ENCODE peak calls at places on chromosome 22, in five cellular contexts. One of them, this sample, is unnamed.

GRCh38 chr22:42371112-42371900 is 60.9 kb downstream of the NFAM1 start:
- DNase-seq in cardiac muscle cell: no peak
- DNase-seq in transverse colon: no peak
- DNase-seq in pancreas: no peak
- DNase-seq in CD8-positive, alpha-beta memory T cell: no peak
- DNase-seq in this sample: no peak

GRCh38 chr22:35630387-35630793 is 13.3 kb upstream of the MB start:
- DNase-seq in cardiac muscle cell: peak; percentile 15
- DNase-seq in transverse colon: no peak
- DNase-seq in pancreas: no peak
- DNase-seq in CD8-positive, alpha-beta memory T cell: no peak
- DNase-seq in this sample: no peak

GRCh38 chr22:18130699-18131429 is 19.1 kb upstream of the USP18 start:
- DNase-seq in cardiac muscle cell: no peak
- DNase-seq in transverse colon: no peak
- DNase-seq in pancreas: no peak
- DNase-seq in CD8-positive, alpha-beta memory T cell: no peak
- DNase-seq in this sample: no peak

GRCh38 chr22:42344391-42344861 is 74.0 kb upstream of the TCF20 start:
- DNase-seq in cardiac muscle cell: no peak
- DNase-seq in transverse colon: no peak
- DNase-seq in pancreas: no peak
- DNase-seq in CD8-positive, alpha-beta memory T cell: no peak
- DNase-seq in this sample: no peak

GRCh38 chr22:45216133-45217003 is 24.3 kb downstream of the KIAA0930 start:
- DNase-seq in cardiac muscle cell: peak; percentile 72
- DNase-seq in transverse colon: no peak
- DNase-seq in pancreas: peak; percentile 78
- DNase-seq in CD8-positive, alpha-beta memory T cell: no peak
- DNase-seq in this sample: no peak

GRCh38 chr22:23240639-23241389 is 60.5 kb downstream of the BCR start:
- DNase-seq in cardiac muscle cell: no peak
- DNase-seq in transverse colon: no peak
- DNase-seq in pancreas: peak; percentile 17
- DNase-seq in CD8-positive, alpha-beta memory T cell: no peak
- DNase-seq in this sample: no peak

GRCh38 chr22:43308451-43309235 is 34.5 kb downstream of the SCUBE1 start:
- DNase-seq in cardiac muscle cell: no peak
- DNase-seq in transverse colon: no peak
- DNase-seq in pancreas: no peak
- DNase-seq in CD8-positive, alpha-beta memory T cell: no peak
- DNase-seq in this sample: no peak

GRCh38 chr22:47320560-47320959 is 558.1 kb downstream of the TBC1D22A start:
- DNase-seq in cardiac muscle cell: no peak
- DNase-seq in transverse colon: no peak
- DNase-seq in pancreas: no peak
- DNase-seq in CD8-positive, alpha-beta memory T cell: no peak
- DNase-seq in this sample: no peak

GRCh38 chr22:49303781-49304461 is 523.8 kb downstream of the BRD1 start:
- DNase-seq in cardiac muscle cell: no peak
- DNase-seq in transverse colon: no peak
- DNase-seq in pancreas: no peak
- DNase-seq in CD8-positive, alpha-beta memory T cell: no peak
- DNase-seq in this sample: peak; percentile 50

GRCh38 chr22:27170491-27170890 is 513.1 kb downstream of the MIAT start:
- DNase-seq in cardiac muscle cell: no peak
- DNase-seq in transverse colon: no peak
- DNase-seq in pancreas: peak; percentile 28
- DNase-seq in CD8-positive, alpha-beta memory T cell: no peak
- DNase-seq in this sample: peak; percentile 94

GRCh38 chr22:49257551-49257951 is 570.1 kb downstream of the BRD1 start:
- DNase-seq in cardiac muscle cell: no peak
- DNase-seq in transverse colon: no peak
- DNase-seq in pancreas: no peak
- DNase-seq in CD8-positive, alpha-beta memory T cell: no peak
- DNase-seq in this sample: no peak

GRCh38 chr22:46293591-46294260 is 2.9 kb upstream of the GTSE1 start:
- DNase-seq in cardiac muscle cell: no peak
- DNase-seq in transverse colon: peak; percentile 45
- DNase-seq in pancreas: no peak
- DNase-seq in CD8-positive, alpha-beta memory T cell: no peak
- DNase-seq in this sample: peak; percentile 76

GRCh38 chr22:22593964-22594656 is 35.0 kb upstream of the PRAME start:
- DNase-seq in cardiac muscle cell: no peak
- DNase-seq in transverse colon: peak; percentile 38
- DNase-seq in pancreas: peak; percentile 41
- DNase-seq in CD8-positive, alpha-beta memory T cell: peak; percentile 43
- DNase-seq in this sample: no peak

GRCh38 chr22:49632199-49633009 is 195.3 kb downstream of the BRD1 start:
- DNase-seq in cardiac muscle cell: peak; percentile 83
- DNase-seq in transverse colon: peak; percentile 37
- DNase-seq in pancreas: peak; percentile 71
- DNase-seq in CD8-positive, alpha-beta memory T cell: no peak
- DNase-seq in this sample: no peak

GRCh38 chr22:44217346-44217745 is 36.6 kb downstream of the PARVG start:
- DNase-seq in cardiac muscle cell: no peak
- DNase-seq in transverse colon: no peak
- DNase-seq in pancreas: no peak
- DNase-seq in CD8-positive, alpha-beta memory T cell: no peak
- DNase-seq in this sample: no peak

GRCh38 chr22:31947296-31947695 is 3.0 kb downstream of the YWHAH start:
- DNase-seq in cardiac muscle cell: no peak
- DNase-seq in transverse colon: peak; percentile 38
- DNase-seq in pancreas: no peak
- DNase-seq in CD8-positive, alpha-beta memory T cell: no peak
- DNase-seq in this sample: no peak

GRCh38 chr22:49307870-49308269 is 519.8 kb downstream of the BRD1 start:
- DNase-seq in cardiac muscle cell: no peak
- DNase-seq in transverse colon: peak; percentile 3
- DNase-seq in pancreas: no peak
- DNase-seq in CD8-positive, alpha-beta memory T cell: no peak
- DNase-seq in this sample: peak; percentile 45

GRCh38 chr22:23068832-23069385 is 1.4 kb upstream of the GNAZ start:
- DNase-seq in cardiac muscle cell: no peak
- DNase-seq in transverse colon: peak; percentile 3
- DNase-seq in pancreas: no peak
- DNase-seq in CD8-positive, alpha-beta memory T cell: no peak
- DNase-seq in this sample: no peak

GRCh38 chr22:20076627-20077172 is 3.3 kb upstream of the DGCR8 start:
- DNase-seq in cardiac muscle cell: no peak
- DNase-seq in transverse colon: no peak
- DNase-seq in pancreas: no peak
- DNase-seq in CD8-positive, alpha-beta memory T cell: no peak
- DNase-seq in this sample: no peak

GRCh38 chr22:50578776-50579310 is 616 bp upstream of the CPT1B start:
- DNase-seq in cardiac muscle cell: no peak
- DNase-seq in transverse colon: no peak
- DNase-seq in pancreas: no peak
- DNase-seq in CD8-positive, alpha-beta memory T cell: no peak
- DNase-seq in this sample: no peak

GRCh38 chr22:41775976-41776375 is 24.5 kb upstream of the CCDC134 start:
- DNase-seq in cardiac muscle cell: no peak
- DNase-seq in transverse colon: no peak
- DNase-seq in pancreas: no peak
- DNase-seq in CD8-positive, alpha-beta memory T cell: no peak
- DNase-seq in this sample: no peak

GRCh38 chr22:35642305-35642741 is 5.9 kb upstream of the APOL6 start:
- DNase-seq in cardiac muscle cell: no peak
- DNase-seq in transverse colon: peak; percentile 43
- DNase-seq in pancreas: no peak
- DNase-seq in CD8-positive, alpha-beta memory T cell: no peak
- DNase-seq in this sample: peak; percentile 59

GRCh38 chr22:48885919-48886305 is 941.8 kb downstream of the BRD1 start:
- DNase-seq in cardiac muscle cell: no peak
- DNase-seq in transverse colon: no peak
- DNase-seq in pancreas: no peak
- DNase-seq in CD8-positive, alpha-beta memory T cell: no peak
- DNase-seq in this sample: peak; percentile 44

GRCh38 chr22:42364641-42365336 is 67.4 kb downstream of the NFAM1 start:
- DNase-seq in cardiac muscle cell: no peak
- DNase-seq in transverse colon: no peak
- DNase-seq in pancreas: no peak
- DNase-seq in CD8-positive, alpha-beta memory T cell: no peak
- DNase-seq in this sample: no peak

GRCh38 chr22:23077627-23078461 is 7.5 kb downstream of the GNAZ start:
- DNase-seq in cardiac muscle cell: no peak
- DNase-seq in transverse colon: no peak
- DNase-seq in pancreas: no peak
- DNase-seq in CD8-positive, alpha-beta memory T cell: no peak
- DNase-seq in this sample: no peak

GRCh38 chr22:19605508-19606331 is 81.5 kb upstream of the CLDN5 start:
- DNase-seq in cardiac muscle cell: no peak
- DNase-seq in transverse colon: no peak
- DNase-seq in pancreas: no peak
- DNase-seq in CD8-positive, alpha-beta memory T cell: no peak
- DNase-seq in this sample: no peak

GRCh38 chr22:31223786-31224191 is 11.7 kb downstream of the LIMK2 start:
- DNase-seq in cardiac muscle cell: no peak
- DNase-seq in transverse colon: no peak
- DNase-seq in pancreas: no peak
- DNase-seq in CD8-positive, alpha-beta memory T cell: no peak
- DNase-seq in this sample: no peak

GRCh38 chr22:21074092-21074715 is 28.5 kb downstream of the LRRC74B start:
- DNase-seq in cardiac muscle cell: no peak
- DNase-seq in transverse colon: no peak
- DNase-seq in pancreas: no peak
- DNase-seq in CD8-positive, alpha-beta memory T cell: no peak
- DNase-seq in this sample: no peak

GRCh38 chr22:49358041-49358440 is 469.6 kb downstream of the BRD1 start:
- DNase-seq in cardiac muscle cell: no peak
- DNase-seq in transverse colon: no peak
- DNase-seq in pancreas: no peak
- DNase-seq in CD8-positive, alpha-beta memory T cell: no peak
- DNase-seq in this sample: no peak

GRCh38 chr22:44702479-44703219 is 645 bp downstream of the PRR5 start:
- DNase-seq in cardiac muscle cell: peak; percentile 74
- DNase-seq in transverse colon: no peak
- DNase-seq in pancreas: peak; percentile 69
- DNase-seq in CD8-positive, alpha-beta memory T cell: no peak
- DNase-seq in this sample: no peak

DNA sequence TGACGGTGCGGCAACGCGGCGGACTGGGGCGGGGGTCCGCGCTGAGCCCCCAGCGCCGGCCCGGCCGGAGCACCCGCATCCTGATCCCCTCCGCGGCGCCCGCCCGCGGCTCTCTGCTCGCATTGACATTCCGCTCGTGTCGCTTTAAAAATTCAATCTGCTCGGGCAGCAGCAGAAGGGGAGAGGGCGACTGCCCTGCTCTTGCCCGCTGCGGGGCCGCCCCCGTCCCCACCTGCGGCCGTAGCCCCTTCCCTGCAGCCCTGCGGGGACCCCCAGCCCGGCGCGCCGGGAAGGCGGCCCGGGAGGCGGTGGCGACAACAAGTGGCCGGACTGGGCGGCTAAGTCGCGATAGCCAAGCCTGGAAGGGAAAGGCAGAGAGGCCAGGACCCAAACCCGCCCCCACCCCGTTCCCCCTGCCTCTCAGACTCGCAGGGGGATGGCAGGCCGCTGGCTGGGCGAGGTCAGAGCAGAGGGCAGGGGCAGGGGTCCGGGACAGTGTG is 1.1 kb downstream of the CABP7 start:
- DNase-seq in cardiac muscle cell: no peak
- DNase-seq in transverse colon: no peak
- DNase-seq in pancreas: no peak
- DNase-seq in CD8-positive, alpha-beta memory T cell: no peak
- DNase-seq in this sample: no peak
- H3K27me3 ChIP-seq in cardiac muscle cell: peaks cover 84% of the 10 kb centered on the region
- H3K27me3 ChIP-seq in transverse colon: peaks cover 58% of the 10 kb centered on the region
- H3K27me3 ChIP-seq in pancreas: no peaks in the 10 kb centered on the region
- H3K27me3 ChIP-seq in CD8-positive, alpha-beta memory T cell: peaks cover 7% of the 10 kb centered on the region
- H3K27me3 ChIP-seq in this sample: peaks cover 14% of the 10 kb centered on the region

DNA sequence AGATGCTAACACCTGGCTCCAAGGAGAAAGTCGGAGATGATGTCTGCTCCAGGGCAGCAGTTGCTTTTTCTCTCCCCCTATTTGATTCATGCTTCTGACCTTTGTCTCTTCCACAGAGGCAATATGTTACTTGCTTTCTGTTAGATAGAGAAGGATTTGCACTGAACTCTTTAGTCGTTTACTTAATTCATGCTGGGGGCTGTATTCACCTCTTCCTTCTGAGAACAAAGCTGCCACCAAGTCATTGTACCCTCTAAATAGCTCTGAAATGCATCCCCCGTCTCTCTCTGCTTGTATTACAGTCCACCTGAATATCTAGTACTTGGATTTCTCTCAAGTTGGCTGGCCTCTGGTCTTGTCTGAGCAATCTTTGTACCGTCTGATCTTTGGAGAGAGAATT is 187.5 kb downstream of the MYO18B start:
- DNase-seq in cardiac muscle cell: no peak
- DNase-seq in transverse colon: no peak
- DNase-seq in pancreas: no peak
- DNase-seq in CD8-positive, alpha-beta memory T cell: no peak
- DNase-seq in this sample: no peak
- H3K27me3 ChIP-seq in cardiac muscle cell: no peaks in the 10 kb centered on the region
- H3K27me3 ChIP-seq in transverse colon: peaks cover 9% of the 10 kb centered on the region
- H3K27me3 ChIP-seq in pancreas: no peaks in the 10 kb centered on the region
- H3K27me3 ChIP-seq in CD8-positive, alpha-beta memory T cell: no peaks in the 10 kb centered on the region
- H3K27me3 ChIP-seq in this sample: no peaks in the 10 kb centered on the region

GRCh38 chr22:25100402-25100801 is 99.3 kb upstream of the CRYBB3 start:
- DNase-seq in cardiac muscle cell: no peak
- DNase-seq in transverse colon: no peak
- DNase-seq in pancreas: no peak
- DNase-seq in CD8-positive, alpha-beta memory T cell: no peak
- DNase-seq in this sample: no peak

GRCh38 chr22:25098445-25099081 is 101.1 kb upstream of the CRYBB3 start:
- DNase-seq in cardiac muscle cell: no peak
- DNase-seq in transverse colon: no peak
- DNase-seq in pancreas: no peak
- DNase-seq in CD8-positive, alpha-beta memory T cell: no peak
- DNase-seq in this sample: no peak

GRCh38 chr22:25100972-25101371 is 98.7 kb upstream of the CRYBB3 start:
- DNase-seq in cardiac muscle cell: no peak
- DNase-seq in transverse colon: no peak
- DNase-seq in pancreas: no peak
- DNase-seq in CD8-positive, alpha-beta memory T cell: no peak
- DNase-seq in this sample: no peak

GRCh38 chr22:25097006-25097405 is 102.7 kb upstream of the CRYBB3 start:
- DNase-seq in cardiac muscle cell: no peak
- DNase-seq in transverse colon: no peak
- DNase-seq in pancreas: no peak
- DNase-seq in CD8-positive, alpha-beta memory T cell: no peak
- DNase-seq in this sample: no peak

GRCh38 chr22:25099202-25099601 is 100.5 kb upstream of the CRYBB3 start:
- DNase-seq in cardiac muscle cell: no peak
- DNase-seq in transverse colon: no peak
- DNase-seq in pancreas: no peak
- DNase-seq in CD8-positive, alpha-beta memory T cell: no peak
- DNase-seq in this sample: no peak
- H3K27me3 ChIP-seq in cardiac muscle cell: no peaks in the 10 kb centered on the region
- H3K27me3 ChIP-seq in transverse colon: no peaks in the 10 kb centered on the region
- H3K27me3 ChIP-seq in pancreas: no peaks in the 10 kb centered on the region
- H3K27me3 ChIP-seq in CD8-positive, alpha-beta memory T cell: no peaks in the 10 kb centered on the region
- H3K27me3 ChIP-seq in this sample: no peaks in the 10 kb centered on the region

DNA sequence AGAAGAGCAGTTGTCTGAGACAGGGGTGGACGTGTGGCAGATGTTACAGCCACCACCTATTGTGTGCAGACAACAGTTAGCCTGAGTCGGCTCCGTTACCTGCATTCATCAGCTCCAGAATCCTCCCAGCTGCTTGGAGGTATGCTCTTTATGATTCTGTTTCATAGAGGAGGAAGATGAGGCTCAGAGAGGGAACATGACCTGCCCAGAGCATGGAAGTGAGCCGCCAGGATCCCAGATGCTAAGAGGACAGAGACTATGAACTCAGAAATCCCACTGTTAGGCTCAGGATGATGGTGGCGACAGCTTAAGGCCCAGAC is 1.5 kb downstream of the EMID1 start:
- DNase-seq in cardiac muscle cell: no peak
- DNase-seq in transverse colon: no peak
- DNase-seq in pancreas: no peak
- DNase-seq in CD8-positive, alpha-beta memory T cell: no peak
- DNase-seq in this sample: no peak
- H3K27me3 ChIP-seq in cardiac muscle cell: no peaks in the 10 kb centered on the region
- H3K27me3 ChIP-seq in transverse colon: peaks cover 26% of the 10 kb centered on the region
- H3K27me3 ChIP-seq in pancreas: no peaks in the 10 kb centered on the region
- H3K27me3 ChIP-seq in CD8-positive, alpha-beta memory T cell: no peaks in the 10 kb centered on the region
- H3K27me3 ChIP-seq in this sample: no peaks in the 10 kb centered on the region